ENCODE peak calls at places on chromosomes 3 and 15, in eight cellular contexts. One of them, this sample, is unnamed.

GRCh38 chr3:181610083-181610972 is 101.4 kb upstream of the SOX2 start:
- DNase-seq in heart right ventricle: no peak
- DNase-seq in lower leg skin: no peak
- DNase-seq in mesothelial cell of epicardium: no peak
- DNase-seq in MCF 10A: no peak
- DNase-seq in foreskin keratinocyte: no peak
- DNase-seq in tibial nerve: no peak
- DNase-seq in PC-3: no peak
- DNase-seq in this sample: no peak

GRCh38 chr15:88950600-88951160 is 37.5 kb upstream of the MFGE8 start:
- DNase-seq in mesothelial cell of epicardium: no peak
- DNase-seq in foreskin keratinocyte: no peak
- DNase-seq in lower leg skin: no peak
- DNase-seq in heart right ventricle: no peak
- DNase-seq in MCF 10A: no peak
- DNase-seq in tibial nerve: no peak
- DNase-seq in PC-3: no peak
- DNase-seq in this sample: no peak

GRCh38 chr3:175692256-175692655 is 833.1 kb downstream of the NAALADL2 start:
- DNase-seq in MCF 10A: no peak
- DNase-seq in heart right ventricle: no peak
- DNase-seq in tibial nerve: no peak
- DNase-seq in mesothelial cell of epicardium: no peak
- DNase-seq in foreskin keratinocyte: no peak
- DNase-seq in PC-3: no peak
- DNase-seq in lower leg skin: no peak
- DNase-seq in this sample: no peak

GRCh38 chr3:185717121-185717520 is 107.7 kb downstream of the IGF2BP2 start:
- DNase-seq in tibial nerve: no peak
- DNase-seq in lower leg skin: no peak
- DNase-seq in foreskin keratinocyte: peak
- DNase-seq in MCF 10A: peak
- DNase-seq in mesothelial cell of epicardium: no peak
- DNase-seq in heart right ventricle: no peak
- DNase-seq in PC-3: no peak
- DNase-seq in this sample: no peak

GRCh38 chr3:129567176-129567705 is 24.3 kb downstream of the H1-8 start:
- DNase-seq in tibial nerve: no peak
- DNase-seq in heart right ventricle: no peak
- DNase-seq in foreskin keratinocyte: no peak
- DNase-seq in PC-3: no peak
- DNase-seq in mesothelial cell of epicardium: no peak
- DNase-seq in MCF 10A: no peak
- DNase-seq in lower leg skin: no peak
- DNase-seq in this sample: no peak

GRCh38 chr3:129593595-129594339 is 12.7 kb downstream of the PLXND1 start:
- DNase-seq in heart right ventricle: no peak
- DNase-seq in tibial nerve: no peak
- DNase-seq in MCF 10A: no peak
- DNase-seq in lower leg skin: no peak
- DNase-seq in mesothelial cell of epicardium: no peak
- DNase-seq in PC-3: no peak
- DNase-seq in foreskin keratinocyte: no peak
- DNase-seq in this sample: no peak

GRCh38 chr15:77118787-77119410 is 48.0 kb upstream of the TSPAN3 start:
- DNase-seq in heart right ventricle: peak
- DNase-seq in foreskin keratinocyte: peak
- DNase-seq in mesothelial cell of epicardium: no peak
- DNase-seq in lower leg skin: no peak
- DNase-seq in PC-3: peak
- DNase-seq in tibial nerve: peak
- DNase-seq in MCF 10A: peak
- DNase-seq in this sample: no peak

GRCh38 chr3:48493203-48493501 is 10.8 kb downstream of the SHISA5 start:
- DNase-seq in heart right ventricle: no peak
- DNase-seq in MCF 10A: no peak
- DNase-seq in mesothelial cell of epicardium: no peak
- DNase-seq in foreskin keratinocyte: no peak
- DNase-seq in PC-3: no peak
- DNase-seq in tibial nerve: no peak
- DNase-seq in lower leg skin: no peak
- DNase-seq in this sample: no peak

GRCh38 chr15:54017911-54018310 is 39.7 kb downstream of the UNC13C start:
- DNase-seq in MCF 10A: no peak
- DNase-seq in foreskin keratinocyte: no peak
- DNase-seq in lower leg skin: no peak
- DNase-seq in heart right ventricle: no peak
- DNase-seq in PC-3: no peak
- DNase-seq in mesothelial cell of epicardium: no peak
- DNase-seq in tibial nerve: no peak
- DNase-seq in this sample: no peak

DNA sequence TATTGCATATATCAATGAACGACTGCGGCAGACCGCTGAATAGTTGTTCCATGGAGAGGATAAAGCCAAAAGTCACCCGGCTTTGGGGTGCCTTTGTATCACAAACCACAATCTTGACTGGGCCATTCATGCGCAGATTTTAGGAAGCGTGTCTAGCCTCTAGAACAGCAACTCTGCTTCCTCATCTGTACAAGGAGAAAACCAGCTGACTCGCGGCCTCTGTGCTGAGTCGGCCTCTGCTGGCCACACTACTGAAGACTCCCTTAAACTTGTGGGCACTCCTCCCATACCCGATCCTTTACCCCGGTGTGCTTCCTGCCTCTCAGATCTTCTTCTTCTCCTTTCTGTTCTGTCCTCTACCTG is 872 bp downstream of the DLEC1 start:
- DNase-seq in heart right ventricle: peak
- DNase-seq in mesothelial cell of epicardium: no peak
- DNase-seq in tibial nerve: peak
- DNase-seq in PC-3: no peak
- DNase-seq in lower leg skin: peak
- DNase-seq in foreskin keratinocyte: peak
- DNase-seq in MCF 10A: peak
- DNase-seq in this sample: no peak
- TF ChIP-seq CTCF in heart right ventricle: peak
- TF ChIP-seq CTCF in mesothelial cell of epicardium: no peak
- TF ChIP-seq CTCF in tibial nerve: peak
- TF ChIP-seq CTCF in PC-3: peak
- TF ChIP-seq CTCF in lower leg skin: no peak
- TF ChIP-seq CTCF in foreskin keratinocyte: peak
- TF ChIP-seq CTCF in MCF 10A: no peak
- TF ChIP-seq CTCF in this sample: no peak

GRCh38 chr3:143249014-143249413 is 129.4 kb downstream of the CHST2 start:
- DNase-seq in lower leg skin: no peak
- DNase-seq in heart right ventricle: no peak
- DNase-seq in foreskin keratinocyte: peak
- DNase-seq in mesothelial cell of epicardium: no peak
- DNase-seq in tibial nerve: no peak
- DNase-seq in PC-3: no peak
- DNase-seq in MCF 10A: peak
- DNase-seq in this sample: no peak

GRCh38 chr3:143244516-143245063 is 125.0 kb downstream of the CHST2 start:
- DNase-seq in tibial nerve: no peak
- DNase-seq in lower leg skin: no peak
- DNase-seq in mesothelial cell of epicardium: no peak
- DNase-seq in MCF 10A: no peak
- DNase-seq in PC-3: no peak
- DNase-seq in foreskin keratinocyte: no peak
- DNase-seq in heart right ventricle: no peak
- DNase-seq in this sample: no peak

GRCh38 chr3:143245692-143246091 is 126.1 kb downstream of the CHST2 start:
- DNase-seq in tibial nerve: no peak
- DNase-seq in mesothelial cell of epicardium: no peak
- DNase-seq in foreskin keratinocyte: no peak
- DNase-seq in heart right ventricle: no peak
- DNase-seq in PC-3: no peak
- DNase-seq in lower leg skin: no peak
- DNase-seq in MCF 10A: no peak
- DNase-seq in this sample: no peak

GRCh38 chr3:143243686-143244085 is 124.1 kb downstream of the CHST2 start:
- DNase-seq in MCF 10A: no peak
- DNase-seq in PC-3: no peak
- DNase-seq in mesothelial cell of epicardium: no peak
- DNase-seq in foreskin keratinocyte: no peak
- DNase-seq in lower leg skin: no peak
- DNase-seq in tibial nerve: no peak
- DNase-seq in heart right ventricle: no peak
- DNase-seq in this sample: no peak

DNA sequence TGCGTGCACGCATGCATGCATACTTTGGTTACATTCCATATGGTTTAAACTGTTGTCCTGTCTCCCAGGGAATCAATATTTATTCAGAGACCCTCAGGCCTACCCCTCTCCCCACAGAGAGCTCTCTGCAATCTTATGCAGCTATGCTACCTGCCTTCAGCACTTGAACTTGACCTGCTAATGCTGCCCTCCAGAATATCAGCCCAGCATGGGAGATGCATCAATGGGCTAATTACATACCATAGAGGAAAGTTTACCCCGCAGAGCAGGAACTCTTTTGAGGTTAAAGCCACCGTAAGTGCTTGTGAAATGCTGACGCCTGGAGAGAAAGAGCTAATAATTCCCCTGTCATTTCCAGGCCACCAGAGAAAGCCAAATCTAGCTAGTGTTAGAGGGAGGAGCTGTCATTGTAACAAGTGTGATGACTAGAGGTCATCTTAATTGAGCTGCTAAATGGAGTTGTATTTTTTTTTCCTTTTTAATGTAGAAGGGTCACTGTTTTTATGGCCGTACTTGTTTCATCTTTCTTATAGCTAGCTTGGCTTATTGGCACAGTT is 127.5 kb downstream of the CHST2 start:
- DNase-seq in tibial nerve: no peak
- DNase-seq in heart right ventricle: no peak
- DNase-seq in mesothelial cell of epicardium: no peak
- DNase-seq in foreskin keratinocyte: no peak
- DNase-seq in MCF 10A: no peak
- DNase-seq in lower leg skin: no peak
- DNase-seq in PC-3: no peak
- DNase-seq in this sample: no peak
- TF ChIP-seq CTCF in tibial nerve: no peak
- TF ChIP-seq CTCF in heart right ventricle: no peak
- TF ChIP-seq CTCF in mesothelial cell of epicardium: no peak
- TF ChIP-seq CTCF in foreskin keratinocyte: no peak
- TF ChIP-seq CTCF in MCF 10A: no peak
- TF ChIP-seq CTCF in lower leg skin: no peak
- TF ChIP-seq CTCF in PC-3: no peak
- TF ChIP-seq CTCF in this sample: no peak

DNA sequence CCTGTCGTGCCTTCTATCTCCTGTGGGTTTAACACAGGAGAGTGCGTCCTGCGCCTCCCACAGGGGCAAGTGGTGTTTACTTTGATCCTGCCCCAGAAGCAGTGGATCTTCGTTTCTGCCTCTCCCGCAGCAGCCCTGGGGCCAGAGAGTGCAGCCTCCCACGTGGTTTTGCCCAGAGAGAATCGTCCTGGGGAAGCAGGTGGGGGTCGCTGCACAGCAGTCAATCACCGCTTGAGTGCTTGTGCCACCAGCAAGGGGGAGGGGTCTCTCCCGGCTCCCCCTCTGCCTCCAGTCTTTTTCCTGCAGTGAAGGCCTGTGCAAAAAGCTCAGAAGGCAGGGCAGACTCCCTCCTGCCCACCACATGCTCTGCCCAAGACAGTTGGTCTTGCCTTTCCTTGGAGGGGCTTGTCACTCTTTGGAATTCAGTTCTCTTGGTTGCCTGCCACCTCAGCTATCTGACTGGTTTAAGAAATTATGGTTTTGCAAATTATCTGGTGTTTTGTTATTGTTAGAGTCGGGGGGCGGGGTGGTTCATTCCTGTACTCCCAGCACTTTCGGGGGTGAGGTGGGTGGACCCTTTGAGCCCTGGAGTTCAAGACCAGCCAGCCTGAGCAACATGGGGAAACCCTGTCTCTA is 26.9 kb downstream of the STOML1 start:
- DNase-seq in mesothelial cell of epicardium: no peak
- DNase-seq in lower leg skin: peak
- DNase-seq in heart right ventricle: no peak
- DNase-seq in PC-3: no peak
- DNase-seq in tibial nerve: no peak
- DNase-seq in foreskin keratinocyte: no peak
- DNase-seq in MCF 10A: no peak
- DNase-seq in this sample: no peak
- TF ChIP-seq CTCF in mesothelial cell of epicardium: peak
- TF ChIP-seq CTCF in lower leg skin: no peak
- TF ChIP-seq CTCF in heart right ventricle: no peak
- TF ChIP-seq CTCF in PC-3: peak
- TF ChIP-seq CTCF in tibial nerve: no peak
- TF ChIP-seq CTCF in foreskin keratinocyte: no peak
- TF ChIP-seq CTCF in MCF 10A: no peak
- TF ChIP-seq CTCF in this sample: no peak

DNA sequence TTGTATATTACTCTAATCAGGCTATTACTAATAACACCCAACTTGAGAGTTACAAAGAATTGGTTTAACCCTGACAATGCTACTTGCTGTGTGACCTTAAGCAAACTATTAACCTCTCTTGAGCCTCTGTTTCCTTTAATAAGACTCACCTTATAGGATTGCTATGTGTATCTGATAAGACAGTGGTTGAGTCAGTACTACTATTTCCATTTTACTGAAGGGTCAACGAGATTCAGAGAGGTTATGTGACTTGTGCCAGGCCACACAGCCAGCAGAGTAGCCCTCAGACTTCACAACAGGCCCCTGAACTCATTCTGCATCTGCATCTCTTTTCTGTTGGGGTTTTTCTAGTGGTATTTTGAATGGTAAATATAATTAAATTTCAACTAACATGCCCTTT is 420.1 kb downstream of the MAGI1 start:
- DNase-seq in MCF 10A: no peak
- DNase-seq in heart right ventricle: no peak
- DNase-seq in mesothelial cell of epicardium: no peak
- DNase-seq in tibial nerve: no peak
- DNase-seq in foreskin keratinocyte: no peak
- DNase-seq in lower leg skin: no peak
- DNase-seq in PC-3: no peak
- DNase-seq in this sample: no peak
- TF ChIP-seq CTCF in MCF 10A: no peak
- TF ChIP-seq CTCF in heart right ventricle: no peak
- TF ChIP-seq CTCF in mesothelial cell of epicardium: no peak
- TF ChIP-seq CTCF in tibial nerve: no peak
- TF ChIP-seq CTCF in foreskin keratinocyte: no peak
- TF ChIP-seq CTCF in lower leg skin: no peak
- TF ChIP-seq CTCF in PC-3: no peak
- TF ChIP-seq CTCF in this sample: no peak